ENCODE peak calls at places on chromosomes 16 and 17, in five cellular contexts. X is transverse colon, W is K562, D is H1, C is stomach. I is an unnamed sample.

GRCh38 chr16:4404247-4404966 is 12.0 kb downstream of the CORO7 start:
- DNase-seq in X (peak; percentile 32), D (peak; percentile 72), W (peak; percentile 64), C (peak; percentile 60), I (no peak)

GRCh38 chr17:50957600-50958575 is 91.7 kb upstream of the TOB1 start:
- DNase-seq in D (no peak), X (no peak), C (no peak), W (no peak), I (no peak)

GRCh38 chr16:66740010-66740409 is 11.4 kb downstream of the DYNC1LI2 start:
- DNase-seq in W (peak; percentile 56), D (no peak), C (no peak), X (peak; percentile 32), I (no peak)

GRCh38 chr16:27230562-27230991 is 27.3 kb downstream of the KDM8 start:
- DNase-seq in C (peak; percentile 76), X (peak; percentile 91), W (no peak), D (no peak), I (no peak)

GRCh38 chr17:17724307-17724921 is 43.2 kb downstream of the RAI1 start:
- DNase-seq in W (no peak), X (no peak), C (no peak), D (no peak), I (no peak)

GRCh38 chr16:50668368-50669008 is 12.6 kb downstream of the SNX20 start:
- DNase-seq in D (no peak), W (no peak), C (peak; percentile 56), X (no peak), I (no peak)

GRCh38 chr17:30172560-30172959 is 55.9 kb downstream of the NSRP1 start:
- DNase-seq in X (no peak), W (no peak), D (no peak), C (no peak), I (no peak)

GRCh38 chr16:12410842-12411490 is 392.7 kb downstream of the CPPED1 start:
- DNase-seq in X (no peak), W (no peak), C (no peak), D (no peak), I (no peak)

GRCh38 chr17:64230551-64231408 is 32.3 kb downstream of the TEX2 start:
- DNase-seq in W (no peak), X (no peak), C (no peak), D (no peak), I (no peak)

GRCh38 chr17:81429353-81429774 is 34.1 kb downstream of the BAHCC1 start:
- DNase-seq in C (peak; percentile 90), W (no peak), D (no peak), X (peak; percentile 81), I (peak; percentile 82)

GRCh38 chr17:21573961-21574610 is 118.2 kb upstream of the KCNJ18 start:
- DNase-seq in C (peak; percentile 54), X (peak; percentile 38), W (no peak), D (no peak), I (no peak)

GRCh38 chr17:81967533-81968395 is 6.8 kb upstream of the NOTUM start:
- DNase-seq in W (peak; percentile 81), C (peak; percentile 81), X (peak; percentile 80), D (peak; percentile 43), I (peak; percentile 40)

GRCh38 chr17:47878203-47879027 is 17.6 kb upstream of the SP2 start:
- DNase-seq in X (no peak), D (no peak), C (no peak), W (no peak), I (no peak)

GRCh38 chr16:4801051-4801961 is 1.1 kb downstream of the ROGDI start:
- DNase-seq in D (no peak), C (no peak), X (peak; percentile 22), W (no peak), I (no peak)

GRCh38 chr17:31321481-31321880 is at the start of gene EVI2A:
- DNase-seq in C (no peak), X (peak; percentile 42), W (no peak), D (no peak), I (no peak)

GRCh38 chr17:57391857-57392256 is 135.5 kb downstream of the MSI2 start:
- DNase-seq in X (no peak), C (no peak), D (no peak), W (no peak), I (no peak)

GRCh38 chr16:23125277-23125676 is 24.0 kb downstream of the USP31 start:
- DNase-seq in W (no peak), X (no peak), C (no peak), D (no peak), I (no peak)

DNA sequence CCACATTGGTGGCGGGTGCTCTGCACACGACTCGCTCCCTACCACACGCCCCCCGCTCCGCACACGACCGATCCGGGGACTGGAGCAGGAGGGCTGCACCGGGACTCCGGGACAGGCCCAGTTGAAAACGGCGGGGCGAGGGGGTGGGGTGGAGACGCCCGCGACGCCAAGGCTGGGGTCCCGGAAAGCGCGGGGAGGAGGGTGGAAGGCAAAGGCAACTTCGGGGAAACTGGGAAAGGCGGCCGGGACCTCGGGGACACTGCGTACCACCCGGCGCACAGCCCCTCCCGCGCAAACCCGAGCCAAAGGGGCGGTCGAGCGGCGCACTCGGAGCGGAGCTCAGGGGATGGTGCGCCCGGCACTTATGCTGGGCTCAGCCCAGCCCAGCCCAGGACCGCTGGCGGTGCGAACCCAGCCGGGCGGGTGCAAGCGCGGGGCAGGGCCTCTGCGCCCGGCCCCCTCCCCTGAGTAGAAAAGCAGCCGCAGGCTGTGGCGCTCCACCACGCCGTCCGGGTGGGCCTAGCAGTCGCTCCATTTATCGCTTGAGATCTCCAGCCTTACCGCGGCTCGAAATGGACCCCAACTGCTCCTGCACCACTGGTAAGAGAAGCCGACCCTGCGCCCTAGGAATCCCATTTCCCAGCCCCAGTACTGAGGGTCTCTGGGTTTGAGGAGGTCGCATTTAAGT is at the start of gene MT1M:
- DNase-seq in X (peak; percentile 43), W (no peak), D (no peak), C (peak; percentile 69), I (peak; percentile 39)
- TF ChIP-seq POLR2A in X (peak; percentile 81), W (no peak), D (no peak), C (no peak), I (peak; percentile 15)

GRCh38 chr16:68744744-68745280 is 7.7 kb downstream of the CDH1 start:
- DNase-seq in C (peak; percentile 89), X (peak; percentile 86), D (no peak), W (no peak), I (peak; percentile 96)
- H3K27ac ChIP-seq in C (peak overlapping the region; percentile 91), X (peak overlapping the region; percentile 85), D (peak overlapping the region; percentile 63), W (no peak overlapping the region), I (peak overlapping the region; percentile 93)

GRCh38 chr16:69831212-69832123 is 69.3 kb downstream of the WWP2 start:
- DNase-seq in D (no peak), W (no peak), X (no peak), C (no peak), I (no peak)

GRCh38 chr16:69833357-69833781 is 71.2 kb downstream of the WWP2 start:
- DNase-seq in X (no peak), W (no peak), D (no peak), C (no peak), I (no peak)

GRCh38 chr16:69836252-69836651 is 74.1 kb downstream of the WWP2 start:
- DNase-seq in D (no peak), X (no peak), W (no peak), C (no peak), I (no peak)

GRCh38 chr16:69834817-69835477 is 72.8 kb downstream of the WWP2 start:
- DNase-seq in D (no peak), X (no peak), W (no peak), C (no peak), I (no peak)

GRCh38 chr16:69833791-69834282 is 71.7 kb downstream of the WWP2 start:
- DNase-seq in C (peak; percentile 66), W (no peak), X (peak; percentile 47), D (no peak), I (no peak)
- TF ChIP-seq POLR2AphosphoS5 in C (no peak), W (no peak), X (no peak), D (no peak), I (no peak)

DNA sequence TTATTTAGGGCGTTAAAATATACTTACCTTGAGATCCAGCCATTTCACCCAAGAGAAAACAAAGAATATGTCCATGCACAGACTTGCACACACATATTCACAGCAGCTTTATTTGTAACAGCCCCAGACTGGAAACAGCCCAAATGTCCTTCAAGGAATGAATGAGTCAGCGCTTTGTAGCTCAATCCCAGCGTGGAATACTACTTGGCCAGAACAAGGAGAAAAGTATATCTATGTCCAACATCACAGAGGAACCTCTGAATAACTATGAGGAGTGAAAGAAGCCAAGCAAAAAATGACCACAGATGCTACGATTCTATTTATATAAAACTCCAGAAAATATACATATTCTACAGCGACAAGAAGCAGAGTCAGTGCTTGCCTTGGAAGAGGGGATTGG is 158.3 kb downstream of the ENGASE start:
- DNase-seq in C (no peak), X (no peak), D (no peak), W (no peak), I (no peak)
- TF ChIP-seq POLR2A in C (no peak), X (no peak), D (no peak), W (no peak), I (no peak)

DNA sequence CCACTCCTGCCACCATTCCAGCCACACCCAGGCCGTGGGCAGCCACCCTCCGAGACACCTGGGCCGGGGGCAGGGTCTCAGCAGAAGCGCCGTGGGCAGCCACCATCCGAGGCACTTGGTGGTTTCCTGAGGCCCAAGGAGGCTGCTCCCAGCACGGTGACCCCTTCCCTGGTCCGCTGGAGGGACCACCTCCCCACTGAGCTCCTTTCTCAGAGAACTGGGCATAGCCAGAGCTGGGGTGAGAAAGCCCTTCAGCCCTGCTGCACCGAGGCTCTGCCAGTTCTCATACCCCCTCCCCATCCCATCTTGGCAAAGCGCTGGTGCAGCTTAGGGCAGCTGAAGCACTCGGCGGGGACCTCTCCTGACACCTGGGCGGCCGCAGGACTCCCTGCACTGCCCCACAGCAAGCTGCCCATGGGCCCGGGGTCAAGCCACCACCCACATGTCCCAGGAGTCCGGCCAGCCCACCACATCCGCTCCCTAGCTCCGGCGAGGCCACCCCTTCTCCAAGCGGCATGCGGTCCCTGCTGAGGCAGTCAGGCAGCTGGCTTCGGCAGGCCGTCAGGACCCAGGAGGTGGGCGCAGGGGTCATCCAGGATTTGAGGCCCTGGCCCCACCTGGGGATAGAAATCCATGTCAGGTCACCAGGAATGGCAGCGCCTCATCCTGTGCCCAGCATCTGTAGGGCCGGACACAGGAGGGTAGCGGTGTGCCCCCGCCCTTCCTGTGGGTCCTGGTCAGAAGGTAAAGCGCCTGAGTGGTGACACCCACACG is 1.3 kb upstream of the CYBA start:
- DNase-seq in X (no peak), W (no peak), C (no peak), D (no peak), I (no peak)
- H3K27ac ChIP-seq in X (peak overlapping the region; percentile 89), W (peak overlapping the region; percentile 95), C (peak overlapping the region; percentile 91), D (no peak overlapping the region), I (no peak overlapping the region)

GRCh38 chr17:60817187-60817586 is 139.5 kb downstream of the BCAS3 start:
- DNase-seq in X (no peak), C (no peak), W (no peak), D (no peak), I (no peak)
- TF ChIP-seq POLR2AphosphoS5 in X (no peak), C (no peak), W (no peak), D (no peak), I (no peak)

GRCh38 chr17:8956521-8956920 is 9.0 kb downstream of the PIK3R5 start:
- DNase-seq in W (no peak), X (no peak), D (no peak), C (no peak), I (no peak)
- TF ChIP-seq POLR2A in W (no peak), X (no peak), D (no peak), C (no peak), I (no peak)

DNA sequence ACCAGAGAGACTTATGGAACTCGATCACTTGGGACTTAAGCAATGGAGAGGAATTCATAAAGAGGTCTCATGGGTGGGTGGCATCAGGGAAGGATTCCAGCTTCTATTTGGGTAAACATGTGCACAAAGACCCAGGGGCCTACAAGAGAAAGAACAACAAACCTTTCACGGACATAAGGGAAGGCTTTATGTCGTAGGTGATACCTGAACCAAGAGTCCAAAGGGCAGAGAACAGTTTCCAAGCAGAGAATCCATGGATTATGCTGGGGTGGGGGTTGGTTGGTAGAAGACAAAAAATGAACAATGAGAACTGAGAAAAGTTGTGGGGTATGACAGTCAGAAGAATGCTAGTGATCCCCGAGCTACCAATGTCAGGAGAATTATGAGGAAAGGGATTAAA is 119.8 kb downstream of the CNTNAP4 start:
- DNase-seq in D (no peak), X (no peak), C (no peak), W (no peak), I (no peak)
- H3K27ac ChIP-seq in D (no peak overlapping the region), X (no peak overlapping the region), C (no peak overlapping the region), W (no peak overlapping the region), I (no peak overlapping the region)

I was measured in prostate gland.